ENCODE peak calls at places on chromosomes 1 and 21, in eight cellular contexts. K is transverse colon, I is adrenal gland, R is gastrocnemius medialis, G is tibial nerve, O is HCT116, D is H1, N is uterus. V is an unnamed sample.
A peak's percentile ranks its signal among the peaks of the same experiment; 100 is the strongest.

GRCh38 chr1:24443241-24443656 is 27.6 kb downstream of the NIPAL3 start:
- DNase-seq in K (no peak), I (no peak), R (no peak), G (no peak), O (no peak), D (no peak), N (no peak), V (no peak)

GRCh38 chr1:116031299-116031698 is 55.0 kb downstream of the SLC22A15 start:
- DNase-seq in K (peak; percentile 22), I (no peak), R (no peak), G (no peak), O (no peak), D (no peak), N (no peak), V (no peak)

GRCh38 chr1:51673279-51673678 is 56.4 kb downstream of the OSBPL9 start:
- DNase-seq in K (no peak), I (no peak), R (no peak), G (no peak), O (no peak), D (no peak), N (no peak), V (no peak)

GRCh38 chr1:246482780-246483179 is 24.3 kb downstream of the SMYD3 start:
- DNase-seq in K (no peak), I (no peak), R (no peak), G (no peak), O (no peak), D (no peak), N (no peak), V (no peak)

GRCh38 chr1:41799723-41800122 is 119.0 kb downstream of the HIVEP3 start:
- DNase-seq in K (no peak), I (no peak), R (no peak), G (no peak), O (no peak), D (no peak), N (no peak), V (no peak)

GRCh38 chr1:214271174-214271858 is 9.6 kb upstream of the SMYD2 start:
- DNase-seq in K (no peak), I (no peak), R (no peak), G (no peak), O (no peak), D (no peak), N (no peak), V (no peak)

GRCh38 chr1:106910798-106911197 is 145.7 kb upstream of the PRMT6 start:
- DNase-seq in K (no peak), I (no peak), R (no peak), G (no peak), O (no peak), D (no peak), N (no peak), V (no peak)

GRCh38 chr1:228794173-228794572 is 58.9 kb downstream of the RHOU start:
- DNase-seq in K (no peak), I (no peak), R (no peak), G (no peak), O (no peak), D (no peak), N (no peak), V (no peak)

GRCh38 chr1:98104285-98104684 is 183.5 kb upstream of the DPYD start:
- DNase-seq in K (no peak), I (no peak), R (no peak), G (no peak), O (no peak), D (no peak), N (no peak), V (no peak)

GRCh38 chr1:18401921-18402320 is 78.8 kb upstream of the KLHDC7A start:
- DNase-seq in K (no peak), I (no peak), R (no peak), G (no peak), O (no peak), D (no peak), N (no peak), V (no peak)

GRCh38 chr1:85320371-85321131 is 44.1 kb upstream of the BCL10 start:
- DNase-seq in K (no peak), I (peak; percentile 49), R (no peak), G (no peak), O (no peak), D (no peak), N (no peak), V (no peak)

GRCh38 chr1:156608981-156609380 is 7.7 kb upstream of the GPATCH4 start:
- DNase-seq in K (peak; percentile 43), I (no peak), R (no peak), G (no peak), O (no peak), D (no peak), N (no peak), V (peak; percentile 62)

GRCh38 chr1:212288614-212289013 is 3.4 kb downstream of the PPP2R5A start:
- DNase-seq in K (no peak), I (no peak), R (no peak), G (no peak), O (no peak), D (no peak), N (no peak), V (no peak)

GRCh38 chr1:146049436-146049835 is 27.9 kb upstream of the HJV start:
- DNase-seq in K (no peak), I (no peak), R (no peak), G (no peak), O (no peak), D (no peak), N (no peak), V (no peak)

GRCh38 chr1:205481279-205481617 is 23.2 kb upstream of the CDK18 start:
- DNase-seq in K (no peak), I (no peak), R (no peak), G (no peak), O (no peak), D (no peak), N (no peak), V (no peak)

GRCh38 chr21:45970674-45971486 is 10.7 kb upstream of the COL6A1 start:
- DNase-seq in K (peak; percentile 54), I (peak; percentile 53), R (no peak), G (peak; percentile 65), O (no peak), D (no peak), N (peak; percentile 80), V (peak; percentile 53)

GRCh38 chr1:16607433-16607851 is 5.9 kb downstream of the NBPF1 start:
- DNase-seq in K (peak; percentile 10), I (no peak), R (no peak), G (no peak), O (no peak), D (no peak), N (no peak), V (no peak)

GRCh38 chr1:158117854-158118691 is 62.6 kb upstream of the CD1D start:
- DNase-seq in K (peak; percentile 49), I (peak; percentile 56), R (no peak), G (peak; percentile 39), O (peak; percentile 32), D (peak; percentile 72), N (peak; percentile 42), V (peak; percentile 39)

GRCh38 chr1:23670709-23671108 is 20.9 kb upstream of the RPL11 start:
- DNase-seq in K (no peak), I (no peak), R (no peak), G (no peak), O (no peak), D (no peak), N (no peak), V (no peak)

GRCh38 chr1:234593771-234594504 is 16.0 kb downstream of the IRF2BP2 start:
- DNase-seq in K (no peak), I (no peak), R (no peak), G (no peak), O (no peak), D (no peak), N (no peak), V (no peak)

GRCh38 chr1:78603206-78603605 is 17.0 kb upstream of the IFI44L start:
- DNase-seq in K (no peak), I (no peak), R (no peak), G (no peak), O (no peak), D (no peak), N (no peak), V (no peak)

GRCh38 chr1:94783342-94784264 is 36.6 kb upstream of the SLC44A3 start:
- DNase-seq in K (peak; percentile 73), I (peak; percentile 57), R (peak; percentile 35), G (peak; percentile 71), O (no peak), D (no peak), N (peak; percentile 87), V (no peak)
- TF ChIP-seq POLR2A in K (peak; percentile 37), I (no peak), R (no peak), G (no peak), O (no peak), D (no peak), N (no peak), V (no peak)

GRCh38 chr1:112803906-112804762 is 89.0 kb upstream of the PPM1J start:
- DNase-seq in K (peak; percentile 79), I (peak; percentile 87), R (peak; percentile 52), G (peak; percentile 12), O (peak; percentile 61), D (no peak), N (peak; percentile 36), V (peak; percentile 70)
- TF ChIP-seq POLR2A in K (no peak), I (no peak), R (no peak), G (no peak), O (no peak), D (no peak), N (no peak), V (no peak)

GRCh38 chr1:52680353-52680752 is 17.8 kb downstream of the COA7 start:
- DNase-seq in K (no peak), I (no peak), R (no peak), G (no peak), O (no peak), D (no peak), N (no peak), V (no peak)

GRCh38 chr1:52683367-52683940 is 14.7 kb downstream of the COA7 start:
- DNase-seq in K (no peak), I (no peak), R (no peak), G (no peak), O (no peak), D (no peak), N (no peak), V (no peak)

GRCh38 chr1:52678961-52679897 is 18.9 kb downstream of the COA7 start:
- DNase-seq in K (no peak), I (no peak), R (no peak), G (no peak), O (no peak), D (no peak), N (no peak), V (no peak)

GRCh38 chr1:52686830-52687229 is 11.3 kb downstream of the COA7 start:
- DNase-seq in K (no peak), I (no peak), R (no peak), G (no peak), O (no peak), D (no peak), N (no peak), V (no peak)

DNA sequence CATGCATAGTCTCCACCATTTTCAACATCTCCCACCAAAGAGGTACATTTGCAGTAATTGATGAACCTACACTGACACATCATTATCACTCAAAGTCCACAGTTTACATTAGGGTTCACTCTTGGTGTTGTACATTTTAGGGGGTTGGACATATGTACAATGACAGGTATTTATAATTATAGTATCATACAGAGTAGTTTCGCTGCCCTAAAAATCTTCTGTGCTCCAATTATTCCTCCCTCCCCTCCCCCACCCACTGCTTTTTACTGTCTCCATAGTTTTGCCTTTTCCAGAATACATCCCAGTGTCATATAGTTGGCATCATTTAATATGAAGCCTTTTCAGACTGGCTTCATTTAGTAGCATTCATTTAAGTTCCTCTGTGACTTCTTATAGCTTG is 13.6 kb downstream of the COA7 start:
- DNase-seq in K (no peak), I (no peak), R (no peak), G (no peak), O (no peak), D (no peak), N (no peak), V (no peak)
- TF ChIP-seq POLR2A in K (no peak), I (no peak), R (no peak), G (no peak), O (no peak), D (no peak), N (no peak), V (no peak)

GRCh38 chr1:27884182-27884954 is 12.0 kb downstream of the THEMIS2 start:
- DNase-seq in K (no peak), I (peak; percentile 44), R (no peak), G (no peak), O (no peak), D (no peak), N (no peak), V (no peak)
- TF ChIP-seq POLR2A in K (no peak), I (no peak), R (no peak), G (no peak), O (no peak), D (no peak), N (no peak), V (no peak)